ENCODE peak calls at places on chromosomes 2 and 18, in seven cellular contexts. G, P, I, M, E, V and O are unnamed samples.

GRCh38 chr2:70140978-70141753 is 49.7 kb downstream of the C2orf42 start:
- DNase-seq in E (peak; percentile 48), M (peak; percentile 78), P (peak; percentile 94), I (peak; percentile 46), G (peak; percentile 99), V (peak; percentile 88), O (peak; percentile 25)

GRCh38 chr2:231765496-231765929 is 15.6 kb downstream of the PDE6D start:
- DNase-seq in I (no peak), M (no peak), V (peak; percentile 28), E (no peak), G (no peak), P (no peak), O (no peak)

GRCh38 chr2:45435316-45435715 is 175.8 kb downstream of the SRBD1 start:
- DNase-seq in V (no peak), E (no peak), G (no peak), I (peak; percentile 24), P (no peak), M (peak; percentile 29), O (no peak)

GRCh38 chr18:12858961-12859360 is 25.1 kb downstream of the PTPN2 start:
- DNase-seq in I (no peak), V (no peak), E (no peak), G (no peak), M (no peak), P (no peak), O (peak; percentile 36)

GRCh38 chr18:62435435-62436031 is 87.3 kb upstream of the ZCCHC2 start:
- DNase-seq in G (no peak), M (no peak), I (peak; percentile 16), E (peak; percentile 41), V (no peak), P (no peak), O (no peak)

GRCh38 chr18:48868468-48869466 is 82.0 kb downstream of the SMAD7 start:
- DNase-seq in V (peak; percentile 96), E (peak; percentile 69), G (no peak), M (no peak), I (no peak), P (no peak), O (no peak)

GRCh38 chr2:45138904-45139303 is 129.7 kb upstream of the SIX2 start:
- DNase-seq in P (no peak), M (no peak), V (no peak), I (no peak), E (no peak), G (peak; percentile 46), O (no peak)

GRCh38 chr2:101469863-101470262 is 5.0 kb downstream of the RFX8 start:
- DNase-seq in P (no peak), G (no peak), E (peak; percentile 85), M (no peak), V (no peak), I (no peak), O (no peak)

GRCh38 chr2:68463287-68463877 is 3.7 kb downstream of the FBXO48 start:
- DNase-seq in P (peak; percentile 62), M (peak; percentile 72), V (no peak), I (peak; percentile 63), G (peak; percentile 73), E (peak; percentile 68), O (peak; percentile 75)

DNA sequence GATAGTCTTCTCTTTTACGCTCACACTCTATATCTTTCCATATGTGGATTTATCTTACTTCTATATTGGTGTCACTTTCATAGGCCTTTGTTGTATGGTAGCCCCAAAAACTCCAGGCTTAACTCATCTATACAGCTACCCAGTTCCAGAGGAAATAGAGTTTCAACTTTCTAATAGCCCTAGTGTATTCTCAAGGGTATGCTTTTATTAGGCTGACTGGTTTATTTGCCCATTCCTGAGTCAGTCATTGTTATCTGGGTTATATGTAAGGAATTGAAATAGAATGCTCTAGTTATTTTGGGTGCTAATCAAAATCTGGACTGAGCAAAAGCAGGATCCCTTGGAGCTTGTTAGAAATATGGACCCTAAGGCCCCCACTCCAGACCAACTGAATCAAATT is 307.4 kb upstream of the KCNJ3 start:
- DNase-seq in M (no peak), P (no peak), E (no peak), I (no peak), G (no peak), V (no peak), O (no peak)
- TF ChIP-seq POLR2AphosphoS5 in M (no peak), P (no peak), E (no peak), I (no peak), G (no peak), V (no peak), O (no peak)

GRCh38 chr18:11324956-11325873 is 175.8 kb upstream of the PIEZO2 start:
- DNase-seq in G (no peak), E (peak; percentile 55), M (no peak), V (peak; percentile 63), P (no peak), I (no peak), O (no peak)

GRCh38 chr18:11322716-11323115 is 173.3 kb upstream of the PIEZO2 start:
- DNase-seq in I (no peak), G (peak; percentile 55), V (no peak), E (no peak), M (no peak), P (no peak), O (no peak)

GRCh38 chr18:11324510-11324909 is 175.1 kb upstream of the PIEZO2 start:
- DNase-seq in E (no peak), I (no peak), M (no peak), G (no peak), P (no peak), V (no peak), O (no peak)

GRCh38 chr18:11322006-11322405 is 172.6 kb upstream of the PIEZO2 start:
- DNase-seq in G (no peak), I (no peak), E (no peak), M (no peak), V (no peak), P (no peak), O (no peak)

DNA sequence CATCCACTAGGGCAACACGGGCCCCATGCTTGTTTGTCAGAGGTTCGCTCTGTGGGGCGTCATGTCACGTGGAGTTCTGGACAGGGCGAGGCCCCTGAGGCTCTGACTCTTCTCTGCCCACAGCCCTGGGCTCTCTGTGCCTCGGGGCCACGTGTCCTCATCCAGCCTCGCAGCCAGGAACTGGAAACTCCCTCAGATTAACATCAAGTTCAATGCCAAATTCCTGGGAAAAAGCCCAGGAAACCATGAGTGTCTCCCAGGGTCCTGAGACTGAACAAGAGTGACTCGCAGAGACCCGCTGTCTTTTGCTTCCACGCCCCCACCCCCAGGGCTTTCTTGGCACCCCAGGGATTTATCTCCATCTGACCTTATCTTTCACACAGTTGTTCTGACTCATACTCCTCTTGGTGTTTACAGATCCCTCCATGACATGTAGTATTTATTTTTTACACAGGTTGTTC is 174.0 kb upstream of the PIEZO2 start:
- DNase-seq in V (no peak), G (no peak), E (peak; percentile 15), I (no peak), P (no peak), M (no peak), O (no peak)
- H2AFZ ChIP-seq in V (no peak overlapping the region), G (peak overlapping the region; percentile 12), E (no peak overlapping the region), I (peak overlapping the region; percentile 67), P (no peak overlapping the region), M (no peak overlapping the region), O (no peak overlapping the region)

GRCh38 chr2:160333324-160334027 is 133.4 kb upstream of the ITGB6 start:
- DNase-seq in V (no peak), P (no peak), I (no peak), G (no peak), E (no peak), M (no peak), O (no peak)

GRCh38 chr2:160334028-160334729 is 134.1 kb upstream of the ITGB6 start:
- DNase-seq in V (no peak), E (no peak), P (no peak), I (no peak), G (no peak), M (no peak), O (peak; percentile 75)

GRCh38 chr2:160329196-160329595 is 129.1 kb upstream of the ITGB6 start:
- DNase-seq in G (no peak), V (no peak), I (no peak), M (no peak), E (peak; percentile 86), P (no peak), O (no peak)

GRCh38 chr2:160331258-160332025 is 131.4 kb upstream of the ITGB6 start:
- DNase-seq in I (no peak), P (no peak), M (no peak), V (no peak), E (no peak), G (no peak), O (no peak)

DNA sequence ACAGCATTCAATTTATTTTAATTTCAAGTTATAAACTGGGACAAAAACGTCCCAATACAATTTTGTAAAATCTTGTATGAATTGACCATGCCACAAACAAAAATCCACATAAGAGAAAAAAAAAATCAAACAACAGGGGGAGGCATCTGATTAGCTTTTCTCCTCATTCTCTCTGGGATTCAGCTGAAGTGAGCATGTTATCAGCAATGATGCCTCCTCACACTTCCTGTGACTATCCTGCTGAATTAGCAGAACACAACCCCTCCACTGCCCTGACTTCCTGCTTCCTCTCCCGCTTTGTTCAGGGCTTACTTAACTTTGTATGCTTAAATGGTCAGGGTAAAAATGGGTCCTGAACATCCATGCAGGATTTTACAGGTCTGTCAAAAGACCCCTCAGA is 132.2 kb upstream of the ITGB6 start:
- DNase-seq in G (peak; percentile 50), I (peak; percentile 37), P (no peak), E (no peak), V (no peak), M (no peak), O (peak; percentile 70)
- TF ChIP-seq CTCF in G (no peak), I (peak; percentile 24), P (no peak), E (no peak), V (no peak), M (no peak), O (peak; percentile 1)

GRCh38 chr18:11733031-11733430 is 44.0 kb downstream of the GNAL start:
- DNase-seq in E (peak; percentile 32), P (peak; percentile 48), V (no peak), G (peak; percentile 88), M (peak; percentile 81), I (peak; percentile 75), O (peak; percentile 60)
- TF ChIP-seq POLR2AphosphoS5 in E (no peak), P (no peak), V (no peak), G (no peak), M (no peak), I (no peak), O (no peak)

GRCh38 chr2:215712219-215712849 is 276.5 kb upstream of the FN1 start:
- DNase-seq in P (no peak), M (no peak), I (no peak), G (no peak), V (no peak), E (peak; percentile 18), O (peak; percentile 92)
- H2AFZ ChIP-seq in P (no peak overlapping the region), M (no peak overlapping the region), I (peak overlapping the region; percentile 24), G (no peak overlapping the region), V (no peak overlapping the region), E (peak overlapping the region; percentile 38), O (peak overlapping the region; percentile 42)

GRCh38 chr2:239109041-239109915 is 261.4 kb downstream of the TWIST2 start:
- DNase-seq in I (no peak), E (no peak), V (no peak), G (no peak), M (no peak), P (no peak), O (peak; percentile 7)

GRCh38 chr2:239106971-239107370 is 259.1 kb downstream of the TWIST2 start:
- DNase-seq in V (no peak), I (no peak), E (no peak), P (no peak), M (no peak), G (no peak), O (no peak)

GRCh38 chr2:239106314-239106908 is 258.5 kb downstream of the TWIST2 start:
- DNase-seq in G (peak; percentile 52), P (peak; percentile 18), E (peak; percentile 43), I (peak; percentile 92), M (peak; percentile 18), V (no peak), O (peak; percentile 59)

GRCh38 chr2:239108459-239108858 is 260.6 kb downstream of the TWIST2 start:
- DNase-seq in G (peak; percentile 18), E (no peak), M (no peak), P (no peak), I (no peak), V (no peak), O (no peak)

GRCh38 chr2:239107936-239108335 is 260.1 kb downstream of the TWIST2 start:
- DNase-seq in P (no peak), M (no peak), E (no peak), V (no peak), I (no peak), G (no peak), O (no peak)
- TF ChIP-seq CTCF in P (no peak), M (no peak), E (no peak), V (no peak), I (no peak), G (no peak), O (no peak)